ENCODE peak calls at places on chromosome 2, in eight cellular contexts. F is OCI-LY7, X is stomach, R is mesenchymal stem cell, Q is neural progenitor cell, C is endothelial cell of umbilical vein, W is coronary artery, I is fibroblast of the aortic adventitia. V is an unnamed sample.

GRCh38 chr2:166610180-166610919 is 116.3 kb upstream of the SCN7A start:
- DNase-seq in F (no peak), X (no peak), R (no peak), Q (peak; percentile 25), C (peak; percentile 14), W (no peak), I (no peak), V (no peak)

GRCh38 chr2:88234760-88235159 is 64.6 kb downstream of the THNSL2 start:
- DNase-seq in F (no peak), X (no peak), R (no peak), Q (no peak), C (no peak), W (no peak), I (no peak), V (no peak)

GRCh38 chr2:202237787-202238233 is 587 bp downstream of the SUMO1 start:
- DNase-seq in F (no peak), X (no peak), R (peak; percentile 83), Q (peak; percentile 64), C (peak; percentile 70), W (no peak), I (peak; percentile 52), V (no peak)

GRCh38 chr2:25314514-25315315 is 27.0 kb downstream of the DNMT3A start:
- DNase-seq in F (peak; percentile 54), X (peak; percentile 68), R (peak; percentile 35), Q (peak; percentile 81), C (peak; percentile 53), W (no peak), I (peak; percentile 35), V (no peak)

GRCh38 chr2:132670961-132671781 is 1.2 kb upstream of the LYPD1 start:
- DNase-seq in F (no peak), X (no peak), R (peak; percentile 63), Q (peak; percentile 55), C (peak; percentile 86), W (no peak), I (peak; percentile 98), V (no peak)

GRCh38 chr2:227406177-227407031 is 18.7 kb upstream of the SCYGR1 start:
- DNase-seq in F (peak; percentile 5), X (peak; percentile 73), R (peak; percentile 94), Q (peak; percentile 85), C (peak; percentile 96), W (peak; percentile 78), I (peak; percentile 100), V (peak; percentile 84)

GRCh38 chr2:151728736-151729415 is 5.4 kb downstream of the NEB start:
- DNase-seq in F (no peak), X (no peak), R (no peak), Q (no peak), C (no peak), W (no peak), I (no peak), V (no peak)

GRCh38 chr2:147934881-147935280 is 85.7 kb downstream of the ORC4 start:
- DNase-seq in F (no peak), X (no peak), R (no peak), Q (no peak), C (no peak), W (no peak), I (peak; percentile 23), V (no peak)

GRCh38 chr2:43212931-43213330 is 13.5 kb downstream of the ZFP36L2 start:
- DNase-seq in F (no peak), X (peak; percentile 56), R (no peak), Q (no peak), C (no peak), W (no peak), I (no peak), V (no peak)

GRCh38 chr2:121355488-121355887 is 70.5 kb upstream of the TFCP2L1 start:
- DNase-seq in F (no peak), X (peak; percentile 87), R (no peak), Q (no peak), C (no peak), W (no peak), I (peak; percentile 22), V (no peak)

GRCh38 chr2:112031916-112032582 is 23.0 kb upstream of the TMEM87B start:
- DNase-seq in F (no peak), X (no peak), R (peak; percentile 81), Q (peak; percentile 30), C (peak; percentile 88), W (no peak), I (peak; percentile 25), V (no peak)

GRCh38 chr2:60678551-60678950 is 77.5 kb upstream of the PAPOLG start:
- DNase-seq in F (no peak), X (no peak), R (no peak), Q (no peak), C (no peak), W (no peak), I (no peak), V (no peak)

GRCh38 chr2:192578780-192579179 is 384.0 kb upstream of the TMEFF2 start:
- DNase-seq in F (no peak), X (no peak), R (no peak), Q (no peak), C (no peak), W (no peak), I (no peak), V (no peak)

GRCh38 chr2:6754412-6754811 is 111.3 kb downstream of the CMPK2 start:
- DNase-seq in F (no peak), X (no peak), R (no peak), Q (no peak), C (no peak), W (no peak), I (no peak), V (no peak)

GRCh38 chr2:145123606-145124005 is 603.7 kb upstream of the ZEB2 start:
- DNase-seq in F (no peak), X (peak; percentile 26), R (peak; percentile 89), Q (no peak), C (no peak), W (no peak), I (peak; percentile 72), V (no peak)

GRCh38 chr2:26511466-26511865 is 33.5 kb upstream of the OTOF start:
- DNase-seq in F (no peak), X (no peak), R (no peak), Q (peak; percentile 24), C (no peak), W (no peak), I (no peak), V (no peak)

GRCh38 chr2:235216901-235217300 is 265.1 kb downstream of the SH3BP4 start:
- DNase-seq in F (no peak), X (no peak), R (peak; percentile 6), Q (no peak), C (no peak), W (no peak), I (no peak), V (no peak)

GRCh38 chr2:118202707-118203303 is 114.5 kb downstream of the INSIG2 start:
- DNase-seq in F (peak; percentile 58), X (no peak), R (peak; percentile 43), Q (peak; percentile 76), C (peak; percentile 43), W (no peak), I (peak; percentile 60), V (no peak)

GRCh38 chr2:144659731-144660275 is 139.9 kb upstream of the ZEB2 start:
- DNase-seq in F (no peak), X (peak; percentile 29), R (peak; percentile 95), Q (no peak), C (no peak), W (no peak), I (peak; percentile 77), V (peak; percentile 91)

DNA sequence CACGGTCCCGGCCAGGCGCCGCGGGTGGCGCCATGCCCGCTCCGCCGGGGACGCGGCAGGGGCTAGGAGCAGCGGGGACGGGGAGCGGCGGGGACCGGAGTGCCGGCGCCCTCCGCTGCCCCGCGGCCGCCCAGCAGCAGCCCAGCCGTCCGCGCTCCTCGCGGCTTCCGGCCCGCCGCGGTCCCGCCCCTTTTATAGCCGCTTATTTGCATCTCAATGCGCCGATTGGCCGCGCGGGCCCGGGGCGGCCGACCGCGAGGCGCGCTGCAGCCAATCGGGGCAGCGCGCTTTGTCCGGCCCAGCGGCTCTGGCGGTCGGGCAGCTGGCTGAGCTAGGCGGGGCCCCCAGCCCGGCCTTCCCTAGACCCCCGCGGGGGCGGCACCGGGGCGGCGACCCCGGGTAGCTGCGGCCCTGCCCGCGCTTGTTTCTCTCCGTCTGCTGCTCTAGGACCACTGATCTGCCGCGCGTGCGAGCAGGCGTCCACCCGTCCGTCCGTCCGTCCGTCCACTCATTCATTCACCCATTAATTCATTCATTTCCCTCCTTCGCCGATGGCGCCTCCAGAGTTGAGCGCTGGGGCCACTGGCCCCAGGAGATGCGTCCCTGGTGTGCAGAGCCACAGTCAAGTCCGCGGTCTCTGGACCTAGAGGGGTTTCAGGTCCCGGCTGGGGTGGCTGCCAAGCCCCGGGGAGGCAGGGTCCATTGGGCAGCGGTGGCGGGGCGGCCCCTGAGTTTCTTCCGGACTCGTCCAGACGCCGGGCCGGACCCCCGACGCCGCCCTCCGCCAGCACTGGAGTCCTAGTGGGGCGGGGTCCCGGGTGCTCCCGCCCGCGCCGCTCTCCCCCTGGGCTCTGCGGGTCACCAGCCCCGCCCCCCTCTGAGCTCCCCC is at the start of gene HES6:
- DNase-seq in F (peak; percentile 89), X (peak; percentile 94), R (peak; percentile 91), Q (peak; percentile 98), C (peak; percentile 84), W (peak; percentile 87), I (peak; percentile 70), V (no peak)
- H3K4me3 ChIP-seq in F (peak within 1 kb of the TSS; percentile 72), X (peak within 1 kb of the TSS; percentile 77), R (peak within 1 kb of the TSS; percentile 71), Q (peak within 1 kb of the TSS; percentile 75), C (peak within 1 kb of the TSS; percentile 6), W (peak within 1 kb of the TSS; percentile 85), I (peak within 1 kb of the TSS; percentile 68), V (peak within 1 kb of the TSS; percentile 59)

DNA sequence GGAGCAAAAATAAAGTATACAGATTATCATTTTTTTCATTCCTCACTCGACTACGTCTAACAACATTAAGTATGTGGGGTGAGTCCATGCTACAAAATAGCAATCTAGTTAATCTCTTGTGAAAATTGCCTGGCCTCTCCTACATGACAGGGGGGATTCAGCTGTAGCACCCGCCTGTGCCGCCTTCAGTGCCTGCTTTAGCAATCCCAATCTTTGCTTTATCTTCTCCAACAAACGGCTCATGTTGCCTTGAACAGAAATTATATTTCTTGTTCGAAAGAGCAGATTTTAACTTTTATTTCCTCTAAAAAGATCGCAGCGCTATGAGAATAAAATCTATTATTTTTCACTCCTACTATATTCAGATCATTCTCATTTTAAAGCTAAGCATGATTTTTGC is 2.4 kb upstream of the SOX11 start:
- DNase-seq in F (no peak), X (no peak), R (no peak), Q (peak; percentile 49), C (no peak), W (no peak), I (no peak), V (no peak)
- H3K4me3 ChIP-seq in F (no peak overlapping the region), X (no peak overlapping the region), R (no peak overlapping the region), Q (peak overlapping the region; percentile 96), C (no peak overlapping the region), W (no peak overlapping the region), I (no peak overlapping the region), V (no peak overlapping the region)

DNA sequence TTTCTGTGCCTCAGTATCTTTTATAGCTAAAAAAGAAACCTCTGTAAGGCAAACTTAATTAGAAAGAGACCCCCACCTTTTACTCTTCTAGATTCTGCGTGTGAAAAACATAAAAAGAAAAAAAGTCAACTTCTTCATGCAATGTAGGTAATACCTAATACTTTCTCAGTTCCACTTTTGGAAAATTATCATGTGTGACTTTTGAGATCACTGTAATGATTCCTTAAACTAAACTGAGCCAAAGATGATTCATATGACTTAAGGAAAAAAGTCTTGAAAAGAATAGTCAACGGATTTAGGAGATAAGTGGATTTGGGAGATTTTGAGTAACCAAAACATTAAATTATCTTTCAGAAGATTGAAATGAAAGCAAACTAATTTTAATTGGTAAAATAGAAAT is 48.9 kb downstream of the PLEKHA3 start:
- DNase-seq in F (no peak), X (no peak), R (no peak), Q (no peak), C (no peak), W (no peak), I (no peak), V (no peak)
- H3K4me3 ChIP-seq in F (no peak overlapping the region), X (no peak overlapping the region), R (no peak overlapping the region), Q (no peak overlapping the region), C (no peak overlapping the region), W (no peak overlapping the region), I (no peak overlapping the region), V (no peak overlapping the region)

GRCh38 chr2:241900251-241901017 is 30.9 kb downstream of the RTP5 start:
- DNase-seq in F (no peak), X (peak; percentile 17), R (no peak), Q (no peak), C (no peak), W (peak; percentile 50), I (no peak), V (no peak)
- H3K4me3 ChIP-seq in F (no peak overlapping the region), X (no peak overlapping the region), R (no peak overlapping the region), Q (no peak overlapping the region), C (no peak overlapping the region), W (no peak overlapping the region), I (no peak overlapping the region), V (no peak overlapping the region)

V was measured in AG04449.